ENCODE peak calls at places on chromosome 1, in seven cellular contexts. Z, J, W, U, V, X and Y are unnamed samples.

GRCh38 chr1:167663002-167663772 is 33.2 kb downstream of the RCSD1 start:
- DNase-seq in Z (no peak), W (no peak), V (peak; percentile 46), X (no peak), U (no peak), J (no peak), Y (peak; percentile 43)

GRCh38 chr1:174999216-174999925 is 376 bp upstream of the CACYBP start:
- DNase-seq in X (peak; percentile 97), Z (peak; percentile 91), U (peak; percentile 97), W (peak; percentile 99), V (peak; percentile 99), J (peak; percentile 94), Y (peak; percentile 99)

GRCh38 chr1:97870574-97870973 is 50.3 kb downstream of the DPYD start:
- DNase-seq in V (no peak), J (no peak), U (no peak), X (no peak), W (no peak), Z (no peak), Y (no peak)

GRCh38 chr1:3695326-3696217 is 43.3 kb downstream of the TP73 start:
- DNase-seq in U (peak; percentile 46), Z (no peak), W (peak; percentile 58), X (peak; percentile 52), V (peak; percentile 47), J (no peak), Y (peak; percentile 71)

GRCh38 chr1:179586107-179586823 is 5.4 kb upstream of the TDRD5 start:
- DNase-seq in U (peak; percentile 80), W (peak; percentile 40), J (no peak), X (no peak), V (peak; percentile 68), Z (no peak), Y (peak; percentile 38)

GRCh38 chr1:48103495-48103894 is 106.3 kb upstream of the TRABD2B start:
- DNase-seq in X (no peak), J (no peak), Z (no peak), W (no peak), U (no peak), V (no peak), Y (no peak)

GRCh38 chr1:153611024-153611352 is 1.9 kb downstream of the S100A16 start:
- DNase-seq in Z (no peak), V (peak; percentile 62), X (no peak), W (peak; percentile 41), J (no peak), U (no peak), Y (no peak)

GRCh38 chr1:5770981-5771765 is 221.1 kb downstream of the NPHP4 start:
- DNase-seq in W (no peak), X (no peak), J (no peak), V (no peak), Z (no peak), U (no peak), Y (no peak)

GRCh38 chr1:192544983-192545393 is 30.6 kb upstream of the RGS1 start:
- DNase-seq in X (no peak), W (no peak), U (no peak), V (peak; percentile 41), Z (no peak), J (no peak), Y (peak; percentile 82)

GRCh38 chr1:36831171-36831810 is 203.0 kb downstream of the GRIK3 start:
- DNase-seq in W (peak; percentile 5), U (no peak), V (no peak), Z (no peak), J (no peak), X (no peak), Y (no peak)

GRCh38 chr1:43634729-43635128 is 15.2 kb upstream of the KDM4A start:
- DNase-seq in J (no peak), X (no peak), W (no peak), U (no peak), Z (no peak), V (no peak), Y (no peak)

GRCh38 chr1:27413004-27413403 is 20.6 kb downstream of the GPR3 start:
- DNase-seq in V (no peak), U (no peak), J (no peak), W (no peak), X (no peak), Z (no peak), Y (no peak)